ENCODE peak calls at places on chromosomes 2 and 18, in four cellular contexts. One of them, this sample, is unnamed.

GRCh38 chr2:96792772-96793749 is 23.0 kb upstream of the CNNM3 start:
- DNase-seq in skeletal muscle cell: no peak
- DNase-seq in amniotic stem cell: no peak
- DNase-seq in AG04450: no peak
- DNase-seq in this sample: no peak

GRCh38 chr2:158079672-158080071 is 22.0 kb upstream of the UPP2 start:
- DNase-seq in skeletal muscle cell: no peak
- DNase-seq in amniotic stem cell: no peak
- DNase-seq in AG04450: no peak
- DNase-seq in this sample: no peak

GRCh38 chr2:28709101-28709500 is 42.5 kb upstream of the PPP1CB start:
- DNase-seq in skeletal muscle cell: no peak
- DNase-seq in amniotic stem cell: no peak
- DNase-seq in AG04450: no peak
- DNase-seq in this sample: no peak

GRCh38 chr2:204491528-204491927 is 53.7 kb upstream of the PARD3B start:
- DNase-seq in skeletal muscle cell: peak; percentile 38
- DNase-seq in amniotic stem cell: no peak
- DNase-seq in AG04450: no peak
- DNase-seq in this sample: peak; percentile 58

GRCh38 chr2:235021752-235022151 is 69.9 kb downstream of the SH3BP4 start:
- DNase-seq in skeletal muscle cell: peak; percentile 76
- DNase-seq in amniotic stem cell: peak; percentile 77
- DNase-seq in AG04450: peak; percentile 47
- DNase-seq in this sample: no peak

GRCh38 chr2:45731146-45731545 is 79.7 kb downstream of the PRKCE start:
- DNase-seq in skeletal muscle cell: no peak
- DNase-seq in amniotic stem cell: no peak
- DNase-seq in AG04450: no peak
- DNase-seq in this sample: no peak

GRCh38 chr2:236748385-236748784 is 178.8 kb downstream of the ACKR3 start:
- DNase-seq in skeletal muscle cell: no peak
- DNase-seq in amniotic stem cell: no peak
- DNase-seq in AG04450: no peak
- DNase-seq in this sample: no peak

GRCh38 chr2:52210161-52210560 is 1178.2 kb upstream of the NRXN1 start:
- DNase-seq in skeletal muscle cell: no peak
- DNase-seq in amniotic stem cell: no peak
- DNase-seq in AG04450: no peak
- DNase-seq in this sample: no peak

GRCh38 chr2:1613731-1614354 is 130.5 kb downstream of the PXDN start:
- DNase-seq in skeletal muscle cell: peak; percentile 84
- DNase-seq in amniotic stem cell: no peak
- DNase-seq in AG04450: no peak
- DNase-seq in this sample: peak; percentile 67

GRCh38 chr2:133718688-133719201 is 150.5 kb upstream of the NCKAP5 start:
- DNase-seq in skeletal muscle cell: peak; percentile 65
- DNase-seq in amniotic stem cell: no peak
- DNase-seq in AG04450: peak; percentile 59
- DNase-seq in this sample: no peak

GRCh38 chr2:146579154-146579930 is 1265.5 kb upstream of the ACVR2A start:
- DNase-seq in skeletal muscle cell: peak; percentile 39
- DNase-seq in amniotic stem cell: peak; percentile 12
- DNase-seq in AG04450: peak; percentile 26
- DNase-seq in this sample: no peak

GRCh38 chr2:206084468-206084869 is 1.5 kb downstream of the INO80D start:
- DNase-seq in skeletal muscle cell: peak; percentile 17
- DNase-seq in amniotic stem cell: peak; percentile 45
- DNase-seq in AG04450: peak; percentile 20
- DNase-seq in this sample: peak; percentile 76

GRCh38 chr2:71126957-71127356 is 3.1 kb downstream of the MCEE start:
- DNase-seq in skeletal muscle cell: no peak
- DNase-seq in amniotic stem cell: no peak
- DNase-seq in AG04450: no peak
- DNase-seq in this sample: no peak

GRCh38 chr2:121640380-121641326 is 8.6 kb downstream of the CLASP1 start:
- DNase-seq in skeletal muscle cell: no peak
- DNase-seq in amniotic stem cell: no peak
- DNase-seq in AG04450: no peak
- DNase-seq in this sample: no peak

GRCh38 chr2:215361876-215362561 is 50.2 kb downstream of the ATIC start:
- DNase-seq in skeletal muscle cell: no peak
- DNase-seq in amniotic stem cell: no peak
- DNase-seq in AG04450: no peak
- DNase-seq in this sample: no peak

GRCh38 chr2:169087757-169088379 is 18.5 kb downstream of the DHRS9 start:
- DNase-seq in skeletal muscle cell: no peak
- DNase-seq in amniotic stem cell: no peak
- DNase-seq in AG04450: no peak
- DNase-seq in this sample: no peak

GRCh38 chr2:43318791-43319190 is 92.4 kb upstream of the ZFP36L2 start:
- DNase-seq in skeletal muscle cell: peak; percentile 75
- DNase-seq in amniotic stem cell: peak; percentile 12
- DNase-seq in AG04450: peak; percentile 65
- DNase-seq in this sample: no peak

GRCh38 chr2:13035866-13036265 is 319.1 kb downstream of the TRIB2 start:
- DNase-seq in skeletal muscle cell: no peak
- DNase-seq in amniotic stem cell: no peak
- DNase-seq in AG04450: no peak
- DNase-seq in this sample: no peak

GRCh38 chr2:208252766-208253492 is 1.9 kb downstream of the IDH1 start:
- DNase-seq in skeletal muscle cell: no peak
- DNase-seq in amniotic stem cell: no peak
- DNase-seq in AG04450: no peak
- DNase-seq in this sample: no peak

GRCh38 chr2:25131567-25132295 is 36.6 kb downstream of the POMC start:
- DNase-seq in skeletal muscle cell: no peak
- DNase-seq in amniotic stem cell: no peak
- DNase-seq in AG04450: no peak
- DNase-seq in this sample: no peak

GRCh38 chr2:53438056-53438455 is 329.5 kb upstream of the CHAC2 start:
- DNase-seq in skeletal muscle cell: no peak
- DNase-seq in amniotic stem cell: no peak
- DNase-seq in AG04450: no peak
- DNase-seq in this sample: no peak

GRCh38 chr2:219823566-219823965 is 196.1 kb downstream of the SLC4A3 start:
- DNase-seq in skeletal muscle cell: no peak
- DNase-seq in amniotic stem cell: no peak
- DNase-seq in AG04450: no peak
- DNase-seq in this sample: no peak

GRCh38 chr2:115160523-115161521 is 718.4 kb downstream of the DPP10 start:
- DNase-seq in skeletal muscle cell: no peak
- DNase-seq in amniotic stem cell: no peak
- DNase-seq in AG04450: no peak
- DNase-seq in this sample: no peak

GRCh38 chr2:16126969-16127940 is 186.9 kb downstream of the MYCN start:
- DNase-seq in skeletal muscle cell: no peak
- DNase-seq in amniotic stem cell: no peak
- DNase-seq in AG04450: no peak
- DNase-seq in this sample: no peak

GRCh38 chr18:36419913-36420531 is 122.5 kb downstream of the FHOD3 start:
- DNase-seq in skeletal muscle cell: no peak
- DNase-seq in amniotic stem cell: no peak
- DNase-seq in AG04450: no peak
- DNase-seq in this sample: no peak

GRCh38 chr2:132627542-132627941 is 42.5 kb downstream of the LYPD1 start:
- DNase-seq in skeletal muscle cell: no peak
- DNase-seq in amniotic stem cell: no peak
- DNase-seq in AG04450: no peak
- DNase-seq in this sample: no peak

GRCh38 chr2:110107092-110108079 is 8.2 kb downstream of the MALL start:
- DNase-seq in skeletal muscle cell: no peak
- DNase-seq in amniotic stem cell: no peak
- DNase-seq in AG04450: no peak
- DNase-seq in this sample: no peak

GRCh38 chr2:75632091-75632704 is 14.4 kb upstream of the MRPL19 start:
- DNase-seq in skeletal muscle cell: no peak
- DNase-seq in amniotic stem cell: no peak
- DNase-seq in AG04450: no peak
- DNase-seq in this sample: no peak

This sample was measured in SJSA1.